ENCODE peak calls at places on chromosomes 13 and 19, in four cellular contexts. Y, Q, G and U are unnamed samples.

GRCh38 chr13:20408181-20408580 is 117.5 kb downstream of the CRYL1 start:
- DNase-seq in Y (no peak), Q (no peak), G (no peak), U (no peak)

GRCh38 chr13:71358218-71358617 is 508.8 kb downstream of the DACH1 start:
- DNase-seq in Y (no peak), Q (no peak), G (no peak), U (no peak)

GRCh38 chr13:26759156-26759906 is 1.3 kb downstream of the GPR12 start:
- DNase-seq in Y (no peak), Q (no peak), G (no peak), U (no peak)

GRCh38 chr19:17296976-17297375 is 6.2 kb downstream of the ABHD8 start:
- DNase-seq in Y (no peak), Q (no peak), G (no peak), U (no peak)

GRCh38 chr19:2561895-2562294 is 86.0 kb downstream of the GADD45B start:
- DNase-seq in Y (no peak), Q (peak), G (no peak), U (peak)

GRCh38 chr19:4014541-4015491 is 7.3 kb downstream of the PIAS4 start:
- DNase-seq in Y (no peak), Q (peak), G (no peak), U (peak)

GRCh38 chr13:98960331-98961203 is 17.3 kb downstream of the DOCK9 start:
- DNase-seq in Y (no peak), Q (no peak), G (peak), U (no peak)

GRCh38 chr19:55179570-55180484 is at the start of gene SYT5:
- DNase-seq in Y (peak), Q (peak), G (no peak), U (no peak)

GRCh38 chr13:86185636-86186035 is 386.4 kb upstream of the SLITRK6 start:
- DNase-seq in Y (no peak), Q (no peak), G (no peak), U (no peak)

GRCh38 chr13:47251771-47252170 is 354.9 kb upstream of the HTR2A start:
- DNase-seq in Y (no peak), Q (no peak), G (no peak), U (no peak)

GRCh38 chr13:101218484-101218883 is 197.8 kb downstream of the NALCN start:
- DNase-seq in Y (no peak), Q (no peak), G (no peak), U (no peak)